ENCODE peak calls at places on chromosomes 5 and 9, in ten cellular contexts. N is mesothelial cell of epicardium; V is caudate nucleus; Z is Caki2; I is GM04503; K is stimulated activated CD4-positive, alpha-beta T cell treated with anti-CD3 and anti-CD28 coated beads, Interleukin-4, amount 100 ng/mL, for 48 hours; U is NCI-H524; Y is HCEC 1CT; J is activated T-cell treated with anti-CD3 and anti-CD28 coated beads, Interleukin-2, amount 50 U/mL, for 1 hour; M is H7. E is an unnamed sample.

GRCh38 chr9:127955294-127956015 is 17.8 kb upstream of the DPM2 start:
- DNase-seq in N (no peak), V (peak; percentile 67), Z (peak; percentile 91), I (no peak), K (peak; percentile 82), U (peak; percentile 56), Y (no peak), J (peak; percentile 82), M (peak; percentile 96), E (peak; percentile 60)

GRCh38 chr9:30796806-30797205 is 1587.6 kb upstream of the ACO1 start:
- DNase-seq in N (no peak), V (no peak), Z (no peak), I (no peak), K (no peak), U (no peak), Y (no peak), J (no peak), M (no peak), E (no peak)

GRCh38 chr5:80408475-80408875 is 611 bp downstream of the ZFYVE16 start:
- DNase-seq in N (no peak), V (no peak), Z (no peak), I (no peak), K (peak; percentile 43), U (peak; percentile 73), Y (peak; percentile 37), J (no peak), M (peak; percentile 80), E (no peak)

GRCh38 chr9:20215552-20215951 is 406.7 kb downstream of the MLLT3 start:
- DNase-seq in N (no peak), V (no peak), Z (no peak), I (no peak), K (no peak), U (no peak), Y (no peak), J (no peak), M (no peak), E (no peak)

GRCh38 chr5:15645376-15645775 is 145.4 kb downstream of the FBXL7 start:
- DNase-seq in N (no peak), V (no peak), Z (no peak), I (no peak), K (no peak), U (no peak), Y (peak; percentile 44), J (no peak), M (no peak), E (no peak)

GRCh38 chr9:136698681-136699246 is 11.5 kb upstream of the AGPAT2 start:
- DNase-seq in N (no peak), V (no peak), Z (no peak), I (no peak), K (no peak), U (no peak), Y (no peak), J (no peak), M (no peak), E (no peak)

GRCh38 chr5:118068886-118069285 is 919.5 kb downstream of the DTWD2 start:
- DNase-seq in N (no peak), V (no peak), Z (no peak), I (no peak), K (no peak), U (no peak), Y (no peak), J (no peak), M (no peak), E (no peak)

GRCh38 chr9:104575451-104575850 is 6.5 kb downstream of the OR13C8 start:
- DNase-seq in N (no peak), V (no peak), Z (no peak), I (no peak), K (no peak), U (no peak), Y (no peak), J (no peak), M (no peak), E (no peak)

GRCh38 chr5:39193553-39194465 is 25.6 kb downstream of the FYB1 start:
- DNase-seq in N (no peak), V (no peak), Z (no peak), I (no peak), K (no peak), U (no peak), Y (no peak), J (no peak), M (no peak), E (no peak)

GRCh38 chr9:37784291-37784639 is 599 bp downstream of the EXOSC3 start:
- DNase-seq in N (no peak), V (no peak), Z (no peak), I (no peak), K (no peak), U (no peak), Y (no peak), J (no peak), M (no peak), E (no peak)

GRCh38 chr9:97773723-97774122 is 76.6 kb upstream of the XPA start:
- DNase-seq in N (no peak), V (no peak), Z (no peak), I (no peak), K (no peak), U (no peak), Y (peak; percentile 9), J (no peak), M (no peak), E (no peak)

GRCh38 chr5:87722286-87722685 is 309.6 kb upstream of the CCNH start:
- DNase-seq in N (no peak), V (no peak), Z (no peak), I (no peak), K (no peak), U (no peak), Y (no peak), J (no peak), M (no peak), E (no peak)

GRCh38 chr9:110027624-110028023 is 180.3 kb downstream of the C9orf152 start:
- DNase-seq in N (no peak), V (no peak), Z (no peak), I (no peak), K (no peak), U (no peak), Y (peak; percentile 92), J (no peak), M (no peak), E (no peak)

GRCh38 chr5:74357827-74358226 is 282.7 kb downstream of the ENC1 start:
- DNase-seq in N (no peak), V (no peak), Z (no peak), I (no peak), K (no peak), U (peak; percentile 90), Y (no peak), J (no peak), M (no peak), E (no peak)

GRCh38 chr5:151764801-151765200 is 6.4 kb upstream of the ATOX1 start:
- DNase-seq in N (no peak), V (no peak), Z (no peak), I (no peak), K (no peak), U (no peak), Y (no peak), J (no peak), M (no peak), E (no peak)

GRCh38 chr5:4095918-4096630 is 500.4 kb downstream of the IRX1 start:
- DNase-seq in N (no peak), V (no peak), Z (no peak), I (no peak), K (no peak), U (peak; percentile 77), Y (no peak), J (no peak), M (no peak), E (no peak)

GRCh38 chr9:101508203-101508602 is 25.4 kb upstream of the RNF20 start:
- DNase-seq in N (no peak), V (no peak), Z (no peak), I (peak; percentile 79), K (no peak), U (no peak), Y (peak; percentile 83), J (no peak), M (no peak), E (no peak)

GRCh38 chr5:125446986-125447385 is 700.5 kb upstream of the ZNF608 start:
- DNase-seq in N (no peak), V (no peak), Z (no peak), I (no peak), K (no peak), U (no peak), Y (peak; percentile 73), J (no peak), M (no peak), E (no peak)

GRCh38 chr9:90219548-90220118 is 423.0 kb downstream of the DIRAS2 start:
- DNase-seq in N (no peak), V (no peak), Z (no peak), I (no peak), K (no peak), U (no peak), Y (no peak), J (peak; percentile 24), M (peak; percentile 84), E (no peak)

GRCh38 chr5:176803943-176804498 is 6.3 kb upstream of the UNC5A start:
- DNase-seq in N (peak; percentile 67), V (no peak), Z (peak; percentile 42), I (no peak), K (no peak), U (no peak), Y (no peak), J (no peak), M (peak; percentile 81), E (no peak)